ENCODE peak calls at places on chromosome 20, in five cellular contexts. Q is ELF-1, L is MM.1S, D is HL-60, W is Daoy. U is an unnamed sample.

GRCh38 chr20:35264755-35265154 is 13.2 kb downstream of the MMP24OS start:
- DNase-seq in Q (peak), L (no peak), D (no peak), W (no peak), U (no peak)

GRCh38 chr20:39800548-39800947 is 838.4 kb downstream of the DHX35 start:
- DNase-seq in Q (no peak), L (peak), D (no peak), W (peak), U (no peak)

GRCh38 chr20:9506964-9507369 is 7.4 kb upstream of the LAMP5 start:
- DNase-seq in Q (peak), L (no peak), D (no peak), W (no peak), U (no peak)

GRCh38 chr20:1177680-1178079 is 7.1 kb downstream of the TMEM74B start:
- DNase-seq in Q (peak), L (no peak), D (no peak), W (peak), U (no peak)

GRCh38 chr20:36744764-36745191 is 1.1 kb downstream of the NDRG3 start:
- DNase-seq in Q (peak), L (no peak), D (no peak), W (peak), U (no peak)

GRCh38 chr20:46914789-46915359 is 20.2 kb downstream of the EYA2 start:
- DNase-seq in Q (no peak), L (no peak), D (no peak), W (no peak), U (no peak)

GRCh38 chr20:48665785-48666184 is 162.0 kb downstream of the PREX1 start:
- DNase-seq in Q (no peak), L (no peak), D (no peak), W (no peak), U (no peak)

GRCh38 chr20:57627972-57628650 is 7.9 kb upstream of the ZBP1 start:
- DNase-seq in Q (no peak), L (peak), D (peak), W (peak), U (peak)

GRCh38 chr20:31537116-31537858 is 23.0 kb downstream of the HM13 start:
- DNase-seq in Q (no peak), L (no peak), D (no peak), W (no peak), U (no peak)

GRCh38 chr20:48155231-48155630 is 369.9 kb upstream of the SULF2 start:
- DNase-seq in Q (no peak), L (no peak), D (no peak), W (no peak), U (peak)

GRCh38 chr20:22576733-22577514 is 7.4 kb downstream of the FOXA2 start:
- DNase-seq in Q (no peak), L (no peak), D (no peak), W (no peak), U (no peak)

GRCh38 chr20:1496930-1497329 is 5.7 kb upstream of the SIRPB2 start:
- DNase-seq in Q (no peak), L (no peak), D (no peak), W (no peak), U (no peak)

GRCh38 chr20:48416002-48416401 is 411.8 kb downstream of the PREX1 start:
- DNase-seq in Q (no peak), L (no peak), D (no peak), W (no peak), U (no peak)

GRCh38 chr20:62208805-62209755 is 11.0 kb downstream of the HRH3 start:
- DNase-seq in Q (peak), L (no peak), D (no peak), W (peak), U (no peak)

GRCh38 chr20:41027366-41027765 is 1.3 kb upstream of the TOP1 start:
- DNase-seq in Q (no peak), L (no peak), D (no peak), W (no peak), U (no peak)

GRCh38 chr20:53904261-53904660 is 166.1 kb downstream of the BCAS1 start:
- DNase-seq in Q (no peak), L (no peak), D (no peak), W (no peak), U (no peak)

GRCh38 chr20:38599410-38599882 is 2.2 kb upstream of the ARHGAP40 start:
- DNase-seq in Q (peak), L (no peak), D (no peak), W (peak), U (no peak)

GRCh38 chr20:35788796-35789195 is 17.0 kb downstream of the PHF20 start:
- DNase-seq in Q (peak), L (peak), D (no peak), W (no peak), U (no peak)

GRCh38 chr20:43959079-43959919 is 44.6 kb downstream of the TOX2 start:
- DNase-seq in Q (no peak), L (no peak), D (no peak), W (peak), U (no peak)

GRCh38 chr20:34998331-34998950 is 42.8 kb downstream of the MYH7B start:
- DNase-seq in Q (peak), L (no peak), D (no peak), W (no peak), U (no peak)

GRCh38 chr20:4076671-4077070 is 61.3 kb upstream of the RNF24 start:
- DNase-seq in Q (no peak), L (no peak), D (no peak), W (peak), U (no peak)

GRCh38 chr20:38260378-38261053 is at the start of gene KIAA1755:
- DNase-seq in Q (peak), L (no peak), D (no peak), W (no peak), U (no peak)

GRCh38 chr20:64100566-64100888 is 6.8 kb downstream of the NPBWR2 start:
- DNase-seq in Q (no peak), L (no peak), D (no peak), W (no peak), U (no peak)

GRCh38 chr20:11229772-11230171 is 556.0 kb upstream of the JAG1 start:
- DNase-seq in Q (peak), L (no peak), D (no peak), W (peak), U (no peak)

GRCh38 chr20:59105581-59105980 is 58.0 kb upstream of the ZNF831 start:
- DNase-seq in Q (peak), L (no peak), D (no peak), W (no peak), U (no peak)

GRCh38 chr20:4989570-4989969 is 11.7 kb downstream of the SLC23A2 start:
- DNase-seq in Q (no peak), L (peak), D (no peak), W (no peak), U (no peak)

GRCh38 chr20:61797200-61797599 is 268.5 kb downstream of the TAF4 start:
- DNase-seq in Q (peak), L (no peak), D (no peak), W (peak), U (no peak)

GRCh38 chr20:51348866-51349265 is 193.7 kb downstream of the NFATC2 start:
- DNase-seq in Q (no peak), L (no peak), D (no peak), W (peak), U (no peak)

GRCh38 chr20:19257201-19257600 is 44.8 kb downstream of the SLC24A3 start:
- DNase-seq in Q (no peak), L (no peak), D (no peak), W (no peak), U (no peak)

GRCh38 chr20:45322952-45323383 is 14.9 kb upstream of the MATN4 start:
- DNase-seq in Q (peak), L (no peak), D (peak), W (peak), U (peak)

GRCh38 chr20:64152906-64153305 is 11.3 kb upstream of the MYT1 start:
- DNase-seq in Q (no peak), L (no peak), D (no peak), W (no peak), U (no peak)

GRCh38 chr20:34562643-34563042 is 4.1 kb downstream of the MAP1LC3A start:
- DNase-seq in Q (peak), L (peak), D (no peak), W (peak), U (no peak)

GRCh38 chr20:42754713-42755112 is 435.0 kb downstream of the PTPRT start:
- DNase-seq in Q (no peak), L (no peak), D (no peak), W (no peak), U (no peak)

GRCh38 chr20:63156221-63156671 is 59.7 kb downstream of the YTHDF1 start:
- DNase-seq in Q (no peak), L (no peak), D (no peak), W (peak), U (peak)